ENCODE peak calls at places on chromosomes 7 and 10, in eight cellular contexts. A is uterus, X is esophagus squamous epithelium, Z is ovary, R is tibial nerve, G is lower leg skin, H is HCT116, Q is breast epithelium. J is an unnamed sample.

GRCh38 chr7:154960063-154960790 is 42.7 kb downstream of the PAXIP1 start:
- DNase-seq in A (no peak), X (no peak), Z (no peak), R (no peak), G (no peak), H (no peak), Q (no peak), J (no peak)

GRCh38 chr10:94983555-94983954 is 45.1 kb downstream of the CYP2C9 start:
- DNase-seq in A (no peak), X (no peak), Z (no peak), R (no peak), G (no peak), H (no peak), Q (no peak), J (no peak)

GRCh38 chr10:97882142-97883091 is 32.8 kb downstream of the GOLGA7B start:
- DNase-seq in A (no peak), X (no peak), Z (no peak), R (no peak), G (no peak), H (peak; percentile 90), Q (peak; percentile 44), J (peak; percentile 6)

GRCh38 chr7:151339651-151340377 is 1.8 kb upstream of the NUB1 start:
- DNase-seq in A (no peak), X (no peak), Z (no peak), R (no peak), G (no peak), H (no peak), Q (no peak), J (no peak)

GRCh38 chr10:69504576-69505250 is 53.4 kb downstream of the TSPAN15 start:
- DNase-seq in A (no peak), X (no peak), Z (no peak), R (no peak), G (no peak), H (no peak), Q (no peak), J (no peak)

GRCh38 chr10:88288621-88289059 is 294.5 kb downstream of the RNLS start:
- DNase-seq in A (no peak), X (no peak), Z (no peak), R (no peak), G (no peak), H (no peak), Q (no peak), J (no peak)

GRCh38 chr10:82969405-82969804 is 1094.4 kb downstream of the NRG3 start:
- DNase-seq in A (no peak), X (no peak), Z (no peak), R (no peak), G (no peak), H (no peak), Q (no peak), J (no peak)

GRCh38 chr7:21370283-21370982 is 57.5 kb upstream of the SP4 start:
- DNase-seq in A (no peak), X (no peak), Z (no peak), R (no peak), G (no peak), H (no peak), Q (no peak), J (no peak)

GRCh38 chr7:77740257-77740656 is 44.0 kb downstream of the RSBN1L start:
- DNase-seq in A (no peak), X (no peak), Z (no peak), R (no peak), G (no peak), H (no peak), Q (no peak), J (no peak)
- TF ChIP-seq POLR2A in A (no peak), X (no peak), Z (no peak), R (no peak), G (no peak), H (no peak), Q (no peak), J (no peak)

DNA sequence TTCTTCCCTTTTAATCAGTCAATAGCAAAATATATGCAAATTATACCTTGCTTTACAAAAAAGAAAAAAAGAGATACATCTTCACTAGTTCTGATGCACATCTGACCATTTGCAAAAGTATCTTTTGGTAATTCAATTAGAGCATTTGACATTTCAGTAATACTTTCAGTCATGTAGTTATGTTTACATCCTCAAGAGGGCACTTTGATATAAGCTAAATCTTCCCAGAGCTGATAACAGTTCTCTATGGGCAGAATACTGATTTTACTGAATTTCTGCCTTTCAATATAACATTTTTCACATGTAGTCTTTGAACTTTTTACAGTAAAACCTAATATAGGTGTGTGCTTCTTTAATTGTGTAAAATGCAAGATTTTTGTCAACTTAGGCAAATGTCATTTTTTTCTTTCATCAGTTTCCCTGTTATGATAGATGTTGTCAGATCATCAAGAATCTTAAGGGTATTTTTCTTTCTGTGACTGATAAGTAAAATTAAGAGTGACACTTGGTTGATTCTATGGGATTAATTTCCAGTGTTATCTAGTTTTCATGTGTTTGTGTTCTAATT is 703.5 kb upstream of the SEMA3D start:
- DNase-seq in A (no peak), X (no peak), Z (no peak), R (no peak), G (no peak), H (peak; percentile 6), Q (no peak), J (no peak)
- TF ChIP-seq CTCF in A (no peak), X (peak; percentile 24), Z (no peak), R (peak; percentile 42), G (no peak), H (peak; percentile 62), Q (no peak), J (no peak)

DNA sequence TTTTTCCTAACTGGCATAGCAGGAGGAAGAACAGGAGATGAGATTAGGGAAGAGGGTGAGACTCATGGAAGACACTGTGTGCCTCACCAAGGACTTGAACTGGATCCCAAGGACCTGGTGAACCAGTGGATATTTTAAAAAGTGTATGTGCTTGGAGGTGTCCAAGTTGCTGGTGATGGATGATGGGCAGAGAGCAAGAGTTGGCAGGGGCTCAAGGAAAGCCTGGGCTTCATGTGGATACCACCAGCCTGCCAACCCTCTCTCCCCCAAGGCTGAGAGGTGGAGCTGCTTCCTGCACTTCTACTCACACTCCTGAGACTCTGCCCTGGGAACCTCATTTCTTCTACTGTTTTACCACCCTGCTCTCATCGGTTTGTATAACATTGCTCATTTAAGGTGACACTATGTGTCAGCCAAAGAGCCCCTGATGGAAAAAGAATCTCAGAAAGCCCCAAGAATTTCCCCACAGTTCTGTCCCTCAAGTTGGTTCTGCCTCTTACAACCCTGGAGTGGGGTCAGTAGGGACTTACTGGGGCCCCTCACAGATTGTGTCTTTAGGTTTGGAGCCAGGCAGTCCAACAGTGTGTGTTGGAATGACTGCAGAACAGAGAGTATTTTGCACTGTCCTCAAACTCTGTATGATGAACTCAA is 56.2 kb upstream of the PDCD4 start:
- DNase-seq in A (no peak), X (no peak), Z (no peak), R (no peak), G (no peak), H (no peak), Q (no peak), J (no peak)
- TF ChIP-seq POLR2A in A (no peak), X (no peak), Z (no peak), R (no peak), G (no peak), H (no peak), Q (no peak), J (no peak)

GRCh38 chr7:36987363-36987724 is 263.1 kb upstream of the AOAH start:
- DNase-seq in A (no peak), X (no peak), Z (no peak), R (no peak), G (no peak), H (no peak), Q (no peak), J (no peak)
- TF ChIP-seq CTCF in A (no peak), X (no peak), Z (no peak), R (no peak), G (no peak), H (no peak), Q (no peak), J (no peak)

GRCh38 chr7:91414734-91415133 is 150.5 kb downstream of the FZD1 start:
- DNase-seq in A (no peak), X (no peak), Z (no peak), R (no peak), G (no peak), H (no peak), Q (no peak), J (no peak)

GRCh38 chr7:91412298-91412697 is 148.1 kb downstream of the FZD1 start:
- DNase-seq in A (no peak), X (no peak), Z (no peak), R (no peak), G (no peak), H (no peak), Q (no peak), J (no peak)

GRCh38 chr7:91407942-91408341 is 143.7 kb downstream of the FZD1 start:
- DNase-seq in A (no peak), X (no peak), Z (no peak), R (no peak), G (no peak), H (no peak), Q (no peak), J (no peak)

GRCh38 chr7:91408388-91409154 is 144.3 kb downstream of the FZD1 start:
- DNase-seq in A (no peak), X (no peak), Z (no peak), R (no peak), G (no peak), H (no peak), Q (no peak), J (no peak)

GRCh38 chr7:91411062-91411461 is 146.8 kb downstream of the FZD1 start:
- DNase-seq in A (no peak), X (no peak), Z (no peak), R (no peak), G (no peak), H (no peak), Q (no peak), J (no peak)
- TF ChIP-seq POLR2A in A (no peak), X (no peak), Z (no peak), R (no peak), G (no peak), H (no peak), Q (no peak), J (no peak)

DNA sequence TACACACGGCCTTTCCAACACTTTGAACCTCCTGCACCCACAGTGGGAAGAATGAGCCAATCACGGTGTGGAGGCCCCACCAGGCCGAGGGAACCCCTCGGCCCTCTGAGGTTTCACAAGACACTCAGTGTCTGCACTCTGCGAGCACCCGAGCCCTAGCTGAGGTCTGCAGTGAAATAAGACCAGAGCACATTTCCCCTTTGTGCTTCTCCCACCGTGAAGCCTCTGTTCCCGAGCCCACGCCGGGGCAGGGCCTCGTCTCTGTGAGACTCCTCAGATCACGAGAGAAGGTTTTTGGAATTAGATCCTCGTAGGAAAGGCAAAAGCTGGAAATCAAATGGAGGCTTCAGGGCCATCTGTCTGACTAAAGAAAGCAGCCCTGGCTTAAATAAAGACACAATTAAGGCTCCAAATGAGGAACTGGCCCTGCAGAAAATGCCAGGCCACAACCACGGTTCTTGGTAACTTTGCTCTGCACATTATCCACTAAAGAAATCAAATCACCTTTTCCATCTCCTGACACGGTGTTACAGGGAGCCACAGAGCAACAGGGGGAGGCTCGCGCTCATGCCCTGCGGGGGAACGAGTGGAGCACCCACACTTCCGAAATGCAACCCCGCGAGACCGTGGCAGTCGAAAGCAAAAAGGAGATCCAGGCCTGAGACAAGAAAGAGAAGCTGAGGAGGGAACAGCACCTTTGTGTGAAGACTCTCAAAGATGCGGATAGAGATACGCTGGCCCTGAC is 43.7 kb downstream of the FAM53B start:
- DNase-seq in A (no peak), X (no peak), Z (peak; percentile 18), R (no peak), G (no peak), H (no peak), Q (no peak), J (no peak)
- TF ChIP-seq CTCF in A (no peak), X (no peak), Z (no peak), R (no peak), G (no peak), H (no peak), Q (no peak), J (no peak)

GRCh38 chr10:79243211-79244067 is 103.8 kb upstream of the PPIF start:
- DNase-seq in A (no peak), X (no peak), Z (no peak), R (no peak), G (no peak), H (no peak), Q (no peak), J (no peak)
- TF ChIP-seq POLR2A in A (no peak), X (no peak), Z (no peak), R (no peak), G (no peak), H (no peak), Q (no peak), J (no peak)

J was measured in gastrocnemius medialis.